ENCODE peak calls at places on chromosomes 1 and 21, in seven cellular contexts. Q, A, E, B, K, F and S are unnamed samples.
A peak's percentile ranks its signal among the peaks of the same experiment; 100 is the strongest.

GRCh38 chr1:6003568-6004411 is 11.6 kb upstream of the NPHP4 start:
- DNase-seq in Q (peak; percentile 36), A (no peak), E (no peak), B (no peak), K (no peak), F (no peak), S (no peak)

GRCh38 chr21:46425566-46425965 is 33.1 kb upstream of the DIP2A start:
- DNase-seq in Q (no peak), A (peak; percentile 49), E (no peak), B (no peak), K (no peak), F (no peak), S (no peak)

GRCh38 chr21:28944296-28944695 is 48.4 kb downstream of the LTN1 start:
- DNase-seq in Q (no peak), A (no peak), E (no peak), B (no peak), K (no peak), F (no peak), S (peak; percentile 4)

GRCh38 chr21:29621525-29621924 is 318.3 kb downstream of the GRIK1 start:
- DNase-seq in Q (no peak), A (no peak), E (no peak), B (no peak), K (no peak), F (no peak), S (no peak)

GRCh38 chr1:193221641-193222040 is 35.2 kb upstream of the B3GALT2 start:
- DNase-seq in Q (no peak), A (no peak), E (no peak), B (no peak), K (no peak), F (no peak), S (no peak)

GRCh38 chr1:244653439-244654283 is 735 bp downstream of the DESI2 start:
- DNase-seq in Q (peak; percentile 3), A (no peak), E (no peak), B (peak; percentile 10), K (no peak), F (peak; percentile 44), S (no peak)

GRCh38 chr1:209884665-209885117 is 53.3 kb upstream of the SYT14 start:
- DNase-seq in Q (no peak), A (peak; percentile 13), E (peak; percentile 70), B (peak; percentile 12), K (no peak), F (no peak), S (no peak)

GRCh38 chr1:172663726-172664125 is 4.8 kb downstream of the FASLG start:
- DNase-seq in Q (no peak), A (no peak), E (no peak), B (no peak), K (no peak), F (no peak), S (no peak)

GRCh38 chr1:215667796-215668195 is 100.7 kb downstream of the KCTD3 start:
- DNase-seq in Q (no peak), A (no peak), E (no peak), B (no peak), K (no peak), F (no peak), S (peak; percentile 1)

GRCh38 chr1:239633432-239633831 is 247.1 kb downstream of the CHRM3 start:
- DNase-seq in Q (no peak), A (no peak), E (no peak), B (no peak), K (no peak), F (peak; percentile 65), S (no peak)

GRCh38 chr1:219805191-219805590 is 123.2 kb downstream of the SLC30A10 start:
- DNase-seq in Q (no peak), A (no peak), E (no peak), B (no peak), K (no peak), F (no peak), S (no peak)

GRCh38 chr1:5917591-5918274 is 74.5 kb downstream of the NPHP4 start:
- DNase-seq in Q (no peak), A (no peak), E (no peak), B (no peak), K (no peak), F (no peak), S (no peak)